ENCODE peak calls at places on chromosomes 13 and 19, in nine cellular contexts. I, W, E, J, G, Y, L, B and F are unnamed samples.

GRCh38 chr13:113125506-113126264 is 3.1 kb downstream of the F10 start:
- DNase-seq in I (no peak), W (peak), E (no peak), J (no peak), G (no peak), Y (no peak), L (no peak), B (no peak), F (no peak)

GRCh38 chr13:105058517-105058916 is 1476.9 kb downstream of the EFNB2 start:
- DNase-seq in I (no peak), W (no peak), E (no peak), J (no peak), G (no peak), Y (no peak), L (no peak), B (no peak), F (no peak)

GRCh38 chr19:16585808-16586476 is 13.7 kb upstream of the SLC35E1 start:
- DNase-seq in I (no peak), W (no peak), E (peak), J (no peak), G (peak), Y (no peak), L (peak), B (no peak), F (peak)

GRCh38 chr19:11463391-11463790 is 17.5 kb downstream of the ELAVL3 start:
- DNase-seq in I (no peak), W (no peak), E (no peak), J (no peak), G (no peak), Y (no peak), L (no peak), B (no peak), F (no peak)

GRCh38 chr13:51614350-51614786 is 30.1 kb downstream of the WDFY2 start:
- DNase-seq in I (no peak), W (no peak), E (no peak), J (no peak), G (no peak), Y (no peak), L (peak), B (no peak), F (peak)

GRCh38 chr19:42433503-42434260 is 6.5 kb upstream of the LIPE start:
- DNase-seq in I (peak), W (peak), E (peak), J (peak), G (peak), Y (no peak), L (peak), B (no peak), F (peak)

GRCh38 chr13:80161219-80161618 is 179.7 kb downstream of the SPRY2 start:
- DNase-seq in I (no peak), W (no peak), E (peak), J (no peak), G (no peak), Y (no peak), L (no peak), B (no peak), F (no peak)

GRCh38 chr13:93307651-93308050 is 81.0 kb downstream of the GPC6 start:
- DNase-seq in I (no peak), W (no peak), E (no peak), J (no peak), G (no peak), Y (no peak), L (no peak), B (no peak), F (no peak)

GRCh38 chr13:78881054-78881453 is 222.1 kb upstream of the OBI1 start:
- DNase-seq in I (no peak), W (no peak), E (no peak), J (no peak), G (no peak), Y (no peak), L (no peak), B (no peak), F (no peak)

GRCh38 chr19:46113726-46114125 is 10.8 kb downstream of the IGFL3 start:
- DNase-seq in I (no peak), W (no peak), E (no peak), J (no peak), G (no peak), Y (no peak), L (no peak), B (no peak), F (no peak)

GRCh38 chr19:13070425-13071140 is 32.1 kb downstream of the LYL1 start:
- DNase-seq in I (no peak), W (no peak), E (no peak), J (no peak), G (no peak), Y (no peak), L (no peak), B (no peak), F (no peak)

GRCh38 chr19:35266904-35267817 is 1.6 kb upstream of the USF2 start:
- DNase-seq in I (peak), W (peak), E (peak), J (peak), G (no peak), Y (peak), L (no peak), B (no peak), F (peak)

GRCh38 chr13:94305463-94305862 is 174.0 kb downstream of the DCT start:
- DNase-seq in I (no peak), W (no peak), E (no peak), J (no peak), G (peak), Y (peak), L (no peak), B (peak), F (no peak)

GRCh38 chr13:84985860-84986259 is 813.4 kb downstream of the SLITRK6 start:
- DNase-seq in I (no peak), W (no peak), E (no peak), J (no peak), G (peak), Y (no peak), L (no peak), B (no peak), F (no peak)

GRCh38 chr19:934865-935422 is 9.1 kb downstream of the ARID3A start:
- DNase-seq in I (peak), W (peak), E (no peak), J (peak), G (no peak), Y (no peak), L (no peak), B (no peak), F (no peak)

GRCh38 chr13:35855531-35856019 is 275.6 kb downstream of the DCLK1 start:
- DNase-seq in I (no peak), W (no peak), E (no peak), J (no peak), G (peak), Y (no peak), L (no peak), B (no peak), F (no peak)

GRCh38 chr13:109154546-109154945 is 525.1 kb downstream of the MYO16 start:
- DNase-seq in I (no peak), W (no peak), E (no peak), J (no peak), G (peak), Y (no peak), L (no peak), B (no peak), F (no peak)

GRCh38 chr13:106710267-106710666 is 142.3 kb upstream of the ARGLU1 start:
- DNase-seq in I (no peak), W (no peak), E (no peak), J (no peak), G (no peak), Y (no peak), L (no peak), B (no peak), F (no peak)

GRCh38 chr13:39417643-39418042 is 185.3 kb downstream of the LHFPL6 start:
- DNase-seq in I (no peak), W (no peak), E (peak), J (no peak), G (peak), Y (no peak), L (no peak), B (peak), F (no peak)

GRCh38 chr13:39777527-39778061 is 122.1 kb downstream of the COG6 start:
- DNase-seq in I (no peak), W (no peak), E (peak), J (no peak), G (peak), Y (peak), L (no peak), B (peak), F (peak)

GRCh38 chr13:49183672-49184315 is 36.3 kb upstream of the MLNR start:
- DNase-seq in I (no peak), W (no peak), E (no peak), J (no peak), G (peak), Y (no peak), L (no peak), B (no peak), F (no peak)

GRCh38 chr19:53980553-53981407 is 10.7 kb upstream of the CACNG6 start:
- DNase-seq in I (no peak), W (no peak), E (no peak), J (no peak), G (no peak), Y (no peak), L (no peak), B (no peak), F (no peak)

GRCh38 chr19:36081385-36081784 is 26.7 kb downstream of the WDR62 start:
- DNase-seq in I (no peak), W (peak), E (no peak), J (no peak), G (peak), Y (no peak), L (no peak), B (no peak), F (no peak)

GRCh38 chr19:56071151-56071550 is 49.9 kb downstream of the ZNF787 start:
- DNase-seq in I (no peak), W (no peak), E (peak), J (no peak), G (no peak), Y (no peak), L (no peak), B (no peak), F (no peak)

GRCh38 chr13:48110132-48110868 is 15.4 kb upstream of the MED4 start:
- DNase-seq in I (no peak), W (no peak), E (no peak), J (no peak), G (no peak), Y (no peak), L (no peak), B (no peak), F (no peak)

GRCh38 chr13:98632971-98633370 is 56.1 kb upstream of the STK24 start:
- DNase-seq in I (no peak), W (no peak), E (peak), J (no peak), G (peak), Y (no peak), L (no peak), B (no peak), F (no peak)

GRCh38 chr19:43797556-43797955 is 4.7 kb downstream of the LYPD5 start:
- DNase-seq in I (no peak), W (no peak), E (no peak), J (no peak), G (no peak), Y (no peak), L (no peak), B (no peak), F (no peak)

GRCh38 chr13:26401069-26401468 is 147.1 kb downstream of the CDK8 start:
- DNase-seq in I (no peak), W (no peak), E (no peak), J (no peak), G (no peak), Y (no peak), L (no peak), B (no peak), F (no peak)